ENCODE peak calls at places on chromosomes 5 and 9, in six cellular contexts. One of them, this sample, is unnamed.

GRCh38 chr9:121242219-121242954 is 25.6 kb upstream of the GSN start:
- DNase-seq in pancreas: no peak
- DNase-seq in dorsolateral prefrontal cortex: no peak
- DNase-seq in GM13976: no peak
- DNase-seq in progenitor cell of endocrine pancreas: no peak
- DNase-seq in cardiac muscle cell: no peak
- DNase-seq in this sample: no peak

GRCh38 chr5:32283539-32284377 is 29.0 kb downstream of the MTMR12 start:
- DNase-seq in pancreas: no peak
- DNase-seq in dorsolateral prefrontal cortex: no peak
- DNase-seq in GM13976: peak
- DNase-seq in progenitor cell of endocrine pancreas: no peak
- DNase-seq in cardiac muscle cell: no peak
- DNase-seq in this sample: no peak

GRCh38 chr5:120396186-120396585 is 67.9 kb upstream of the PRR16 start:
- DNase-seq in pancreas: no peak
- DNase-seq in dorsolateral prefrontal cortex: no peak
- DNase-seq in GM13976: no peak
- DNase-seq in progenitor cell of endocrine pancreas: no peak
- DNase-seq in cardiac muscle cell: no peak
- DNase-seq in this sample: no peak

GRCh38 chr5:127746756-127747155 is 43.6 kb downstream of the CCDC192 start:
- DNase-seq in pancreas: no peak
- DNase-seq in dorsolateral prefrontal cortex: no peak
- DNase-seq in GM13976: peak
- DNase-seq in progenitor cell of endocrine pancreas: no peak
- DNase-seq in cardiac muscle cell: no peak
- DNase-seq in this sample: no peak

GRCh38 chr5:69276422-69277174 is 41.9 kb downstream of the CDK7 start:
- DNase-seq in pancreas: no peak
- DNase-seq in dorsolateral prefrontal cortex: no peak
- DNase-seq in GM13976: no peak
- DNase-seq in progenitor cell of endocrine pancreas: no peak
- DNase-seq in cardiac muscle cell: no peak
- DNase-seq in this sample: no peak

GRCh38 chr9:5292141-5292540 is 12.4 kb downstream of the RLN2 start:
- DNase-seq in pancreas: no peak
- DNase-seq in dorsolateral prefrontal cortex: no peak
- DNase-seq in GM13976: no peak
- DNase-seq in progenitor cell of endocrine pancreas: no peak
- DNase-seq in cardiac muscle cell: no peak
- DNase-seq in this sample: no peak

GRCh38 chr9:71733176-71733575 is 35.1 kb downstream of the CEMIP2 start:
- DNase-seq in pancreas: no peak
- DNase-seq in dorsolateral prefrontal cortex: no peak
- DNase-seq in GM13976: no peak
- DNase-seq in progenitor cell of endocrine pancreas: no peak
- DNase-seq in cardiac muscle cell: no peak
- DNase-seq in this sample: no peak

GRCh38 chr9:90037136-90037797 is 432.5 kb downstream of the GADD45G start:
- DNase-seq in pancreas: no peak
- DNase-seq in dorsolateral prefrontal cortex: no peak
- DNase-seq in GM13976: no peak
- DNase-seq in progenitor cell of endocrine pancreas: no peak
- DNase-seq in cardiac muscle cell: no peak
- DNase-seq in this sample: no peak

GRCh38 chr9:105158898-105159297 is 85.6 kb upstream of the SLC44A1 start:
- DNase-seq in pancreas: no peak
- DNase-seq in dorsolateral prefrontal cortex: no peak
- DNase-seq in GM13976: no peak
- DNase-seq in progenitor cell of endocrine pancreas: no peak
- DNase-seq in cardiac muscle cell: no peak
- DNase-seq in this sample: no peak

GRCh38 chr5:178419651-178420050 is 170.5 kb downstream of the COL23A1 start:
- DNase-seq in pancreas: no peak
- DNase-seq in dorsolateral prefrontal cortex: no peak
- DNase-seq in GM13976: no peak
- DNase-seq in progenitor cell of endocrine pancreas: no peak
- DNase-seq in cardiac muscle cell: no peak
- DNase-seq in this sample: no peak

GRCh38 chr5:179313849-179314521 is 31.3 kb downstream of the ADAMTS2 start:
- DNase-seq in pancreas: peak
- DNase-seq in dorsolateral prefrontal cortex: peak
- DNase-seq in GM13976: no peak
- DNase-seq in progenitor cell of endocrine pancreas: no peak
- DNase-seq in cardiac muscle cell: no peak
- DNase-seq in this sample: no peak

GRCh38 chr5:32572778-32573480 is 12.4 kb upstream of the SUB1 start:
- DNase-seq in pancreas: no peak
- DNase-seq in dorsolateral prefrontal cortex: no peak
- DNase-seq in GM13976: peak
- DNase-seq in progenitor cell of endocrine pancreas: no peak
- DNase-seq in cardiac muscle cell: no peak
- DNase-seq in this sample: no peak

GRCh38 chr5:179166886-179167841 is 107.0 kb downstream of the ZNF354C start:
- DNase-seq in pancreas: peak
- DNase-seq in dorsolateral prefrontal cortex: peak
- DNase-seq in GM13976: peak
- DNase-seq in progenitor cell of endocrine pancreas: peak
- DNase-seq in cardiac muscle cell: peak
- DNase-seq in this sample: peak

GRCh38 chr5:171893290-171893890 is 107.8 kb downstream of the SMIM23 start:
- DNase-seq in pancreas: no peak
- DNase-seq in dorsolateral prefrontal cortex: no peak
- DNase-seq in GM13976: no peak
- DNase-seq in progenitor cell of endocrine pancreas: no peak
- DNase-seq in cardiac muscle cell: no peak
- DNase-seq in this sample: no peak

GRCh38 chr9:90393355-90394152 is 249.1 kb downstream of the DIRAS2 start:
- DNase-seq in pancreas: no peak
- DNase-seq in dorsolateral prefrontal cortex: no peak
- DNase-seq in GM13976: no peak
- DNase-seq in progenitor cell of endocrine pancreas: no peak
- DNase-seq in cardiac muscle cell: no peak
- DNase-seq in this sample: no peak

DNA sequence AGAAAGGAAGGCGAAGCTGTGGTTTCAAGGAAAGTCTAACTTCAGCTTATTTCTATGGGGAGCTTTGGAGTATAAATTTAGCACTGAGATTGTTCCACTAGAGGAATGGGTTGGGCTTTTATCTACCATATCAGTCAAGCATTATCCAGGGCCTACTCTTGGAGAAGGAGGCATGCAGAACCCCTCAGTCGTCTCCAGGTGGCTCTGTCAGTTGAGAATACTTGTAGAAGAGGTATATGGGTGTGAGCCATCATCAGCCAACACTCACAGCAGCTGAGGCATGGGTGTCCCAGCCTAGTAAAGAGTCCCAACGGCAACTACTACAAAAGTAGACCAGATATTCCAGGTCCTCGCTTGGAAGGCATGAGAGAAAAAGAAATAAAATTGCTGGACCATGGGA is 548.5 kb upstream of the GRAMD2B start:
- DNase-seq in pancreas: no peak
- DNase-seq in dorsolateral prefrontal cortex: no peak
- DNase-seq in GM13976: no peak
- DNase-seq in progenitor cell of endocrine pancreas: no peak
- DNase-seq in cardiac muscle cell: peak
- DNase-seq in this sample: no peak
- TF ChIP-seq CTCF in pancreas: no peak
- TF ChIP-seq CTCF in dorsolateral prefrontal cortex: no peak
- TF ChIP-seq CTCF in GM13976: no peak
- TF ChIP-seq CTCF in progenitor cell of endocrine pancreas: no peak
- TF ChIP-seq CTCF in cardiac muscle cell: no peak
- TF ChIP-seq CTCF in this sample: no peak

GRCh38 chr5:139190125-139190524 is 8.0 kb downstream of the SIL1 start:
- DNase-seq in pancreas: no peak
- DNase-seq in dorsolateral prefrontal cortex: no peak
- DNase-seq in GM13976: no peak
- DNase-seq in progenitor cell of endocrine pancreas: no peak
- DNase-seq in cardiac muscle cell: no peak
- DNase-seq in this sample: no peak

GRCh38 chr5:139194486-139194885 is 3.7 kb downstream of the SIL1 start:
- DNase-seq in pancreas: no peak
- DNase-seq in dorsolateral prefrontal cortex: no peak
- DNase-seq in GM13976: no peak
- DNase-seq in progenitor cell of endocrine pancreas: no peak
- DNase-seq in cardiac muscle cell: no peak
- DNase-seq in this sample: no peak

GRCh38 chr5:139188558-139189270 is 9.5 kb downstream of the SIL1 start:
- DNase-seq in pancreas: no peak
- DNase-seq in dorsolateral prefrontal cortex: no peak
- DNase-seq in GM13976: no peak
- DNase-seq in progenitor cell of endocrine pancreas: no peak
- DNase-seq in cardiac muscle cell: no peak
- DNase-seq in this sample: no peak

GRCh38 chr5:139197710-139198669 is at the start of gene SIL1:
- DNase-seq in pancreas: peak
- DNase-seq in dorsolateral prefrontal cortex: peak
- DNase-seq in GM13976: peak
- DNase-seq in progenitor cell of endocrine pancreas: peak
- DNase-seq in cardiac muscle cell: peak
- DNase-seq in this sample: peak

DNA sequence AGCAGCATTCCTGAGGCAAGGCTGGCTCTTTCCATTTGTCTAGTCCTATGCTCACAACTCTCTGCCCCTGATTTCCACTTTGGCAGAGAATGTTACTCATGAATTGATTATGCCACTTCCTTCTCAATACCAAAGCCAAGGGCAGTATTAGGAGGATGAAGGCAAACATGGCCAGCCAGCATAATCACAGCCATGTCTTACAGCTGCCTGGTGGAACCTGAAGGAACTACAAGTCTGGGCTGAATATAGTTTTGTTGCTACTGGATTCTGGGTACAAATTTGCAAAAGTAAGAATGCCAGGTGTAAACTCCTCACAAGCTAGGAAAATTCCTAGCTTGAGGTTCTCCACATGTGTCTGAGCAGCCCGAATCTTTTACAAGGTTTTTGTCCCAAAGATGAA is 4.2 kb downstream of the SIL1 start:
- DNase-seq in pancreas: no peak
- DNase-seq in dorsolateral prefrontal cortex: no peak
- DNase-seq in GM13976: no peak
- DNase-seq in progenitor cell of endocrine pancreas: no peak
- DNase-seq in cardiac muscle cell: no peak
- DNase-seq in this sample: no peak
- TF ChIP-seq CTCF in pancreas: peak
- TF ChIP-seq CTCF in dorsolateral prefrontal cortex: no peak
- TF ChIP-seq CTCF in GM13976: no peak
- TF ChIP-seq CTCF in progenitor cell of endocrine pancreas: peak
- TF ChIP-seq CTCF in cardiac muscle cell: peak
- TF ChIP-seq CTCF in this sample: no peak

DNA sequence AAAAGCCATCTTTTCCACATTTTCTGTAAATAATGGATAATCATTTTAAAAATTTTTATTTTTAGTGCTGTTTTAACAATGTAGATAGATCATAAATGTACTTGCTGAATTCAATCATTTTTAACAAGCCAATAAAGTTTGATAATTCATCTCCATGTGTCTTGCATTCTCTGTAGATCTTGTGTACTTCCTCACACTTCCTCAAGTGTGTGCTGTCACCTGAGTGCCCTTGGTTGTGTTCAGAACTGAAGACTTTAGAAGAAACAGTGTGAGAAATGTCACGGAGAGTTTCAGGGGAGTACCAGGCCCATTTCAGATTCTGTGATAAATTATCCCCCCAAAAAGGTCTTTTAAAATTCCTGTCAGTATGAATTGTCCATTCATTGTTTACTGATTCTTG is 146.0 kb downstream of the NTRK2 start:
- DNase-seq in pancreas: no peak
- DNase-seq in dorsolateral prefrontal cortex: no peak
- DNase-seq in GM13976: no peak
- DNase-seq in progenitor cell of endocrine pancreas: no peak
- DNase-seq in cardiac muscle cell: no peak
- DNase-seq in this sample: no peak
- TF ChIP-seq CTCF in pancreas: no peak
- TF ChIP-seq CTCF in dorsolateral prefrontal cortex: no peak
- TF ChIP-seq CTCF in GM13976: no peak
- TF ChIP-seq CTCF in progenitor cell of endocrine pancreas: no peak
- TF ChIP-seq CTCF in cardiac muscle cell: no peak
- TF ChIP-seq CTCF in this sample: no peak

DNA sequence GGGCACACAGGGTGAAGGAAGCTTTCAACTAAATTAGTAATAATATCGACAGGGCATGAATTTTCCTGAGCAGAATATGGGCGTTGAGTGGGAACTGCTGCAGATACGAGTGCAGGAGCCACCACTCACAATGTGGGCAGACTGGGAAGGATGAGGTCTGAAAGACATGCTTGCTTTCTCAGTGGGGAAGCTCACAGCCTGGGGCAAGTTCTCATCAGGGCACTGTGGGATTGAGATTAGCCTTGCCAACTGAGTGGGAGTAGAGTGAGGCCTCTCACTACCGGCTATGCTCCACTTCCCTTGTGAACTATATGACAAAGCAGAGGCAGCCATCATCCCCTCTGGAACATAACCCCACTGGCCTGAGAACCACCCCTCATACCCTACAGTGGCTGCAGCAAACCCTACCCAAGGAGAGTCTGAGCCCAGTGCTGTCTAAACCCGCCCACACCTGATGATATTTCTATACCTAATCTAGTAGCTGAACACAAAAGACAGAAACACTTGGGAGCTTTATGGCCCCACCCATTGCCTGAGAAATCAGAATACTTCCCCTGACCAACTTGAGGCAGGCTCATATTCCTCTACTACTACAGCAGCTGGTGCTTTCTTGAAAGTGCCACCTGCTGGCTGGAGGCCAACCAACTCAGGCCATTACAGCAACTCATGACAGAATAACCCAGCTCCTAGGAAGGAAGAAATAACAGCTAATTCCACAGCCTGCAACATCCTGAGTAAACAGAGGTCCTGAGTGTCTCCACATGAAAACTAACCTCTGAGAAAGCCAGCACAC is 173.7 kb upstream of the SPEF2 start:
- DNase-seq in pancreas: peak
- DNase-seq in dorsolateral prefrontal cortex: no peak
- DNase-seq in GM13976: no peak
- DNase-seq in progenitor cell of endocrine pancreas: no peak
- DNase-seq in cardiac muscle cell: no peak
- DNase-seq in this sample: no peak
- TF ChIP-seq CTCF in pancreas: no peak
- TF ChIP-seq CTCF in dorsolateral prefrontal cortex: no peak
- TF ChIP-seq CTCF in GM13976: no peak
- TF ChIP-seq CTCF in progenitor cell of endocrine pancreas: no peak
- TF ChIP-seq CTCF in cardiac muscle cell: no peak
- TF ChIP-seq CTCF in this sample: no peak

DNA sequence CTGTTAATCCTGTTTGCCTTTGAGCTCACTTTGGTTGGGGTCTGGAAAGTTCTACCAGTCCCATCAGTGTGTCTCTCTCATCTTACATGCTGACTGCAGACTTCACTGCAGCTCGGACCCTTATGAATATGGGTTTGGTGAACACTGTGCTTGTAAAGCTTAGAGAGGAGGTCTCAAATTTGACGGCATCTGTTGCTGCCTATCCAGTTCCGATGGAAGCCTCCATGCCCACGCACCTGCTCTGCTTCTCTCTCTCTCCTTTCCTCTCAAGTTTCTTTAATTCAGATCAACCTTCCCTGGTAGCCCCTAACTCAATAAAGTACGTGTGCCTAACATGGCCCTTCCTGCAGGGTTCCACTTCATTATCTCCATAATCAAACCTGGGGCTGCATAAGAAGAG is 217.9 kb downstream of the HSPA4 start:
- DNase-seq in pancreas: no peak
- DNase-seq in dorsolateral prefrontal cortex: no peak
- DNase-seq in GM13976: no peak
- DNase-seq in progenitor cell of endocrine pancreas: no peak
- DNase-seq in cardiac muscle cell: no peak
- DNase-seq in this sample: no peak
- TF ChIP-seq CTCF in pancreas: no peak
- TF ChIP-seq CTCF in dorsolateral prefrontal cortex: no peak
- TF ChIP-seq CTCF in GM13976: no peak
- TF ChIP-seq CTCF in progenitor cell of endocrine pancreas: no peak
- TF ChIP-seq CTCF in cardiac muscle cell: no peak
- TF ChIP-seq CTCF in this sample: no peak

This sample was measured in activated B cell treated with CpG ODN at 0.5 μM for 24 hours.